ENCODE peak calls at places on chromosomes 3 and 15, in four cellular contexts. One of them, this sample, is unnamed.

GRCh38 chr3:181292984-181293383 is 303.4 kb upstream of the DNAJC19 start:
- DNase-seq in GM12878: no peak
- DNase-seq in K562: no peak
- DNase-seq in HepG2: no peak
- DNase-seq in this sample: no peak

GRCh38 chr15:65638681-65639089 is 16.9 kb downstream of the SLC24A1 start:
- DNase-seq in GM12878: peak; percentile 28
- DNase-seq in K562: peak; percentile 85
- DNase-seq in HepG2: peak; percentile 57
- DNase-seq in this sample: peak; percentile 78

GRCh38 chr15:50304856-50305255 is 39.3 kb upstream of the HDC start:
- DNase-seq in GM12878: no peak
- DNase-seq in K562: no peak
- DNase-seq in HepG2: no peak
- DNase-seq in this sample: no peak

GRCh38 chr3:114333180-114333922 is 39.5 kb downstream of the TIGIT start:
- DNase-seq in GM12878: no peak
- DNase-seq in K562: no peak
- DNase-seq in HepG2: no peak
- DNase-seq in this sample: no peak

GRCh38 chr3:156518726-156519125 is 36.2 kb downstream of the SSR3 start:
- DNase-seq in GM12878: no peak
- DNase-seq in K562: no peak
- DNase-seq in HepG2: no peak
- DNase-seq in this sample: no peak

GRCh38 chr3:172939651-172940293 is 189.2 kb downstream of the ECT2 start:
- DNase-seq in GM12878: no peak
- DNase-seq in K562: peak; percentile 11
- DNase-seq in HepG2: no peak
- DNase-seq in this sample: no peak

GRCh38 chr3:128009952-128010846 is 42.0 kb upstream of the SEC61A1 start:
- DNase-seq in GM12878: no peak
- DNase-seq in K562: no peak
- DNase-seq in HepG2: peak; percentile 29
- DNase-seq in this sample: no peak

GRCh38 chr3:40869939-40870338 is 329.4 kb upstream of the CTNNB1 start:
- DNase-seq in GM12878: no peak
- DNase-seq in K562: no peak
- DNase-seq in HepG2: no peak
- DNase-seq in this sample: no peak

GRCh38 chr3:165837058-165837525 is at the start of gene BCHE:
- DNase-seq in GM12878: no peak
- DNase-seq in K562: no peak
- DNase-seq in HepG2: no peak
- DNase-seq in this sample: peak; percentile 25

GRCh38 chr3:171811059-171811912 is 1.0 kb upstream of the PLD1 start:
- DNase-seq in GM12878: no peak
- DNase-seq in K562: peak; percentile 34
- DNase-seq in HepG2: peak; percentile 76
- DNase-seq in this sample: no peak

GRCh38 chr3:10546181-10546624 is 40.8 kb upstream of the ATP2B2 start:
- DNase-seq in GM12878: no peak
- DNase-seq in K562: no peak
- DNase-seq in HepG2: no peak
- DNase-seq in this sample: no peak

GRCh38 chr3:28018925-28019718 is 222.3 kb upstream of the CMC1 start:
- DNase-seq in GM12878: no peak
- DNase-seq in K562: no peak
- DNase-seq in HepG2: no peak
- DNase-seq in this sample: no peak

GRCh38 chr15:68431792-68432401 is at the start of gene ITGA11:
- DNase-seq in GM12878: no peak
- DNase-seq in K562: peak; percentile 25
- DNase-seq in HepG2: no peak
- DNase-seq in this sample: peak; percentile 48

GRCh38 chr3:49124991-49125670 is 4.5 kb upstream of the USP19 start:
- DNase-seq in GM12878: no peak
- DNase-seq in K562: no peak
- DNase-seq in HepG2: no peak
- DNase-seq in this sample: no peak

GRCh38 chr3:195839260-195840010 is 27.7 kb upstream of the MUC4 start:
- DNase-seq in GM12878: no peak
- DNase-seq in K562: no peak
- DNase-seq in HepG2: no peak
- DNase-seq in this sample: no peak

GRCh38 chr15:70504305-70504951 is 258.9 kb downstream of the UACA start:
- DNase-seq in GM12878: no peak
- DNase-seq in K562: no peak
- DNase-seq in HepG2: no peak
- DNase-seq in this sample: no peak

GRCh38 chr3:35789039-35789438 is 149.7 kb downstream of the ARPP21 start:
- DNase-seq in GM12878: no peak
- DNase-seq in K562: no peak
- DNase-seq in HepG2: no peak
- DNase-seq in this sample: no peak

GRCh38 chr3:29693863-29694262 is 413.0 kb downstream of the RBMS3 start:
- DNase-seq in GM12878: no peak
- DNase-seq in K562: no peak
- DNase-seq in HepG2: no peak
- DNase-seq in this sample: no peak

GRCh38 chr3:134445631-134446030 is 40.2 kb downstream of the ANAPC13 start:
- DNase-seq in GM12878: no peak
- DNase-seq in K562: no peak
- DNase-seq in HepG2: no peak
- DNase-seq in this sample: no peak

GRCh38 chr3:115111632-115112031 is 35.5 kb downstream of the ZBTB20 start:
- DNase-seq in GM12878: no peak
- DNase-seq in K562: no peak
- DNase-seq in HepG2: no peak
- DNase-seq in this sample: no peak

GRCh38 chr3:147649475-147649874 is 240.3 kb downstream of the ZIC1 start:
- DNase-seq in GM12878: no peak
- DNase-seq in K562: no peak
- DNase-seq in HepG2: no peak
- DNase-seq in this sample: no peak

GRCh38 chr3:100463002-100463401 is 29.4 kb upstream of the TMEM45A start:
- DNase-seq in GM12878: peak; percentile 35
- DNase-seq in K562: peak; percentile 37
- DNase-seq in HepG2: peak; percentile 54
- DNase-seq in this sample: peak; percentile 67

GRCh38 chr15:51739056-51739455 is 1.6 kb upstream of the LYSMD2 start:
- DNase-seq in GM12878: no peak
- DNase-seq in K562: no peak
- DNase-seq in HepG2: no peak
- DNase-seq in this sample: no peak

GRCh38 chr15:96440978-96441377 is 110.5 kb downstream of the NR2F2 start:
- DNase-seq in GM12878: no peak
- DNase-seq in K562: no peak
- DNase-seq in HepG2: no peak
- DNase-seq in this sample: no peak

GRCh38 chr3:73727117-73727802 is 102.5 kb upstream of the PDZRN3 start:
- DNase-seq in GM12878: no peak
- DNase-seq in K562: no peak
- DNase-seq in HepG2: no peak
- DNase-seq in this sample: no peak

GRCh38 chr3:160697628-160698382 is 20.8 kb downstream of the ARL14 start:
- DNase-seq in GM12878: no peak
- DNase-seq in K562: no peak
- DNase-seq in HepG2: no peak
- DNase-seq in this sample: peak; percentile 20

GRCh38 chr3:51379746-51380330 is 5.3 kb upstream of the MANF start:
- DNase-seq in GM12878: no peak
- DNase-seq in K562: no peak
- DNase-seq in HepG2: no peak
- DNase-seq in this sample: no peak

GRCh38 chr15:62035256-62035908 is 24.9 kb downstream of the VPS13C start:
- DNase-seq in GM12878: no peak
- DNase-seq in K562: no peak
- DNase-seq in HepG2: no peak
- DNase-seq in this sample: no peak

GRCh38 chr15:80709542-80709941 is 14.4 kb downstream of the ABHD17C start:
- DNase-seq in GM12878: no peak
- DNase-seq in K562: no peak
- DNase-seq in HepG2: no peak
- DNase-seq in this sample: no peak

GRCh38 chr15:26197719-26198118 is 334.6 kb upstream of the ATP10A start:
- DNase-seq in GM12878: no peak
- DNase-seq in K562: no peak
- DNase-seq in HepG2: no peak
- DNase-seq in this sample: no peak

GRCh38 chr3:147740928-147741327 is 331.8 kb downstream of the ZIC1 start:
- DNase-seq in GM12878: no peak
- DNase-seq in K562: no peak
- DNase-seq in HepG2: no peak
- DNase-seq in this sample: no peak

GRCh38 chr3:156816794-156817741 is 9.1 kb upstream of the LEKR1 start:
- DNase-seq in GM12878: peak; percentile 55
- DNase-seq in K562: peak; percentile 58
- DNase-seq in HepG2: no peak
- DNase-seq in this sample: peak; percentile 81

GRCh38 chr15:63600001-63600645 is 2.9 kb downstream of the FBXL22 start:
- DNase-seq in GM12878: no peak
- DNase-seq in K562: no peak
- DNase-seq in HepG2: no peak
- DNase-seq in this sample: no peak

GRCh38 chr15:74785716-74786032 is 3.8 kb downstream of the CSK start:
- DNase-seq in GM12878: no peak
- DNase-seq in K562: no peak
- DNase-seq in HepG2: no peak
- DNase-seq in this sample: no peak

GRCh38 chr3:187765342-187765741 is 20.1 kb upstream of the BCL6 start:
- DNase-seq in GM12878: no peak
- DNase-seq in K562: no peak
- DNase-seq in HepG2: no peak
- DNase-seq in this sample: no peak

GRCh38 chr3:187763850-187764648 is 18.8 kb upstream of the BCL6 start:
- DNase-seq in GM12878: no peak
- DNase-seq in K562: no peak
- DNase-seq in HepG2: no peak
- DNase-seq in this sample: no peak

GRCh38 chr3:187769771-187770170 is 24.5 kb upstream of the BCL6 start:
- DNase-seq in GM12878: no peak
- DNase-seq in K562: no peak
- DNase-seq in HepG2: no peak
- DNase-seq in this sample: no peak

GRCh38 chr3:187770224-187770623 is 25.0 kb upstream of the BCL6 start:
- DNase-seq in GM12878: peak; percentile 61
- DNase-seq in K562: no peak
- DNase-seq in HepG2: no peak
- DNase-seq in this sample: no peak

DNA sequence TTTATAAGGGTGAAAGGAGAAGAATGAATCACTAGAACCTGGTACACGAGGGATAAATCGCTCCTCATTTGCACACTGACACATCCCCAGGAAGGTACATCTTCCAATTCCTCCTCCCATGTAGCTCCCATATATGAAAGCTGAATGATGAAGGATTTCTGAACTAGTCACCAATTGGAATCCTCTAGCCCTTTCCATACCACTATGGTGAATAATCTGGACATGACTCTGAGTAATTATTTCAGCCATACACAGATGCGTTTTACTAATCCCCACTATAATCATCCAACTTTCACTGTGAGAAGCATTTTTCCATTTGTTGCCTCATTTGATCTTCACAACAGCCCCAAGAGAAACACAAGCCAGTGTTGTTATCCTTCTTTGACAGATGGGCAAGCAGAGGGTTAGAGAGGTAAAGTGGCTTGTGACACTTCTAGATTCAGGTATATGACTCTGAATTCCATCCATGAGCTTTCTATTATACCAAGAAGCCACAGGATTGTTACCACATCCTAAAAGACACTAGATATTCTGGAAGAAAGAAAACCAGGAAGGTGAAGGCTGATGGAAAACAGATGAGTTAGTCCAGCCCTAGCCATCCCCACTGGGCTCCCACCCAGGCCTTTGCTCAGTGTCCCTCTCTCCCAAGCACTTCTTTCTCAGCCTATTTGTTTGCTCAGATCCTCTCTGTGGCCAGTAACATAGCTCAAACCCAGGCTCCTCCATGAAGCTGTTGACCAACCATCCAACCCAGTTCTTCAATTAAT is 22.2 kb upstream of the BCL6 start:
- DNase-seq in GM12878: no peak
- DNase-seq in K562: no peak
- DNase-seq in HepG2: no peak
- DNase-seq in this sample: no peak
- TF ChIP-seq TARDBP in GM12878: no peak
- TF ChIP-seq TARDBP in K562: no peak
- TF ChIP-seq TARDBP in HepG2: no peak
- TF ChIP-seq TARDBP in this sample: no peak

GRCh38 chr3:81702126-81702525 is 59.3 kb downstream of the GBE1 start:
- DNase-seq in GM12878: no peak
- DNase-seq in K562: no peak
- DNase-seq in HepG2: no peak
- DNase-seq in this sample: no peak
- TF ChIP-seq TARDBP in GM12878: no peak
- TF ChIP-seq TARDBP in K562: no peak
- TF ChIP-seq TARDBP in HepG2: no peak
- TF ChIP-seq TARDBP in this sample: no peak

GRCh38 chr3:189756651-189757078 is 125.5 kb downstream of the TP63 start:
- DNase-seq in GM12878: no peak
- DNase-seq in K562: no peak
- DNase-seq in HepG2: no peak
- DNase-seq in this sample: no peak
- TF ChIP-seq TARDBP in GM12878: no peak
- TF ChIP-seq TARDBP in K562: no peak
- TF ChIP-seq TARDBP in HepG2: no peak
- TF ChIP-seq TARDBP in this sample: no peak

DNA sequence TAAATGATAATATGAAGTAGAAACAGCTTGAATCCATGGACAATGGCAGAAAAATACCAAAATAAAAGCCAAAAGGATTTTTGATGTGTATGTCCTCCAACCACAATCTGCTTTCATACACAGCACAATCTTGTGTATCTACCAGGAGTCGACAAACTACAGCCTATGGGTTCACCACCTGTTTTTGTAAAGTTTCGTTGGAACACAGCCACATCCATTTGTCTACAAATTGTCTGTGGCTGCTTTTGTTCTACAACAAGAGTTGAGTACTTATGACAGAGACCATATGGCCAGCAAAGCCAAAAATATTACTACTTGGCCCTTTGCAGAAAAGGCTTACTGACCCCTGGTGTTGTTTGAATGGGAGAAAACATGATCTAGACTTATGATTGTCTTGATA is 88.6 kb upstream of the UBE2E2 start:
- DNase-seq in GM12878: no peak
- DNase-seq in K562: no peak
- DNase-seq in HepG2: no peak
- DNase-seq in this sample: no peak
- TF ChIP-seq TARDBP in GM12878: no peak
- TF ChIP-seq TARDBP in K562: no peak
- TF ChIP-seq TARDBP in HepG2: no peak
- TF ChIP-seq TARDBP in this sample: no peak

This sample was measured in HEK293T.